ENCODE peak calls at places on chromosome X, in ten cellular contexts. One of them, this sample, is unnamed.

GRCh38 chrX:103362504-103362903 is 6.2 kb downstream of the TCEAL9 start:
- DNase-seq in islet precursor cell: peak; percentile 69
- DNase-seq in nephron progenitor cell: no peak
- DNase-seq in heart right ventricle: no peak
- DNase-seq in germinal center: no peak
- DNase-seq in stimulated activated CD4-positive, alpha-beta T cell treated with anti-CD3 and anti-CD28 coated beads, Interleukin-4, amount 100 ng/mL, for 48 hours: no peak
- DNase-seq in M059J: peak; percentile 73
- DNase-seq in NCI-H1092 treated with DMSO at 0.1 percent for 48 hours: no peak
- DNase-seq in NCI-H69: no peak
- DNase-seq in naive thymus-derived CD8-positive, alpha-beta T cell: no peak
- DNase-seq in this sample: no peak

GRCh38 chrX:29775890-29776289 is 439.5 kb upstream of the MAGEB2 start:
- DNase-seq in islet precursor cell: no peak
- DNase-seq in nephron progenitor cell: no peak
- DNase-seq in heart right ventricle: no peak
- DNase-seq in germinal center: no peak
- DNase-seq in stimulated activated CD4-positive, alpha-beta T cell treated with anti-CD3 and anti-CD28 coated beads, Interleukin-4, amount 100 ng/mL, for 48 hours: no peak
- DNase-seq in M059J: no peak
- DNase-seq in NCI-H1092 treated with DMSO at 0.1 percent for 48 hours: no peak
- DNase-seq in NCI-H69: no peak
- DNase-seq in naive thymus-derived CD8-positive, alpha-beta T cell: no peak
- DNase-seq in this sample: no peak

GRCh38 chrX:105553118-105553517 is 269.2 kb upstream of the NRK start:
- DNase-seq in islet precursor cell: no peak
- DNase-seq in nephron progenitor cell: no peak
- DNase-seq in heart right ventricle: no peak
- DNase-seq in germinal center: no peak
- DNase-seq in stimulated activated CD4-positive, alpha-beta T cell treated with anti-CD3 and anti-CD28 coated beads, Interleukin-4, amount 100 ng/mL, for 48 hours: no peak
- DNase-seq in M059J: no peak
- DNase-seq in NCI-H1092 treated with DMSO at 0.1 percent for 48 hours: no peak
- DNase-seq in NCI-H69: no peak
- DNase-seq in naive thymus-derived CD8-positive, alpha-beta T cell: no peak
- DNase-seq in this sample: no peak

GRCh38 chrX:34778961-34779360 is 121.9 kb upstream of the TMEM47 start:
- DNase-seq in islet precursor cell: no peak
- DNase-seq in nephron progenitor cell: no peak
- DNase-seq in heart right ventricle: no peak
- DNase-seq in germinal center: no peak
- DNase-seq in stimulated activated CD4-positive, alpha-beta T cell treated with anti-CD3 and anti-CD28 coated beads, Interleukin-4, amount 100 ng/mL, for 48 hours: no peak
- DNase-seq in M059J: peak; percentile 89
- DNase-seq in NCI-H1092 treated with DMSO at 0.1 percent for 48 hours: no peak
- DNase-seq in NCI-H69: no peak
- DNase-seq in naive thymus-derived CD8-positive, alpha-beta T cell: no peak
- DNase-seq in this sample: no peak

GRCh38 chrX:133533249-133533648 is 118.0 kb upstream of the GPC4 start:
- DNase-seq in islet precursor cell: no peak
- DNase-seq in nephron progenitor cell: no peak
- DNase-seq in heart right ventricle: no peak
- DNase-seq in germinal center: no peak
- DNase-seq in stimulated activated CD4-positive, alpha-beta T cell treated with anti-CD3 and anti-CD28 coated beads, Interleukin-4, amount 100 ng/mL, for 48 hours: no peak
- DNase-seq in M059J: no peak
- DNase-seq in NCI-H1092 treated with DMSO at 0.1 percent for 48 hours: no peak
- DNase-seq in NCI-H69: no peak
- DNase-seq in naive thymus-derived CD8-positive, alpha-beta T cell: no peak
- DNase-seq in this sample: no peak

GRCh38 chrX:123846598-123847038 is 13.2 kb upstream of the XIAP start:
- DNase-seq in islet precursor cell: peak; percentile 73
- DNase-seq in nephron progenitor cell: no peak
- DNase-seq in heart right ventricle: no peak
- DNase-seq in germinal center: no peak
- DNase-seq in stimulated activated CD4-positive, alpha-beta T cell treated with anti-CD3 and anti-CD28 coated beads, Interleukin-4, amount 100 ng/mL, for 48 hours: no peak
- DNase-seq in M059J: peak; percentile 96
- DNase-seq in NCI-H1092 treated with DMSO at 0.1 percent for 48 hours: no peak
- DNase-seq in NCI-H69: no peak
- DNase-seq in naive thymus-derived CD8-positive, alpha-beta T cell: no peak
- DNase-seq in this sample: no peak

GRCh38 chrX:68892134-68892533 is 63.3 kb downstream of the EFNB1 start:
- DNase-seq in islet precursor cell: no peak
- DNase-seq in nephron progenitor cell: no peak
- DNase-seq in heart right ventricle: no peak
- DNase-seq in germinal center: no peak
- DNase-seq in stimulated activated CD4-positive, alpha-beta T cell treated with anti-CD3 and anti-CD28 coated beads, Interleukin-4, amount 100 ng/mL, for 48 hours: no peak
- DNase-seq in M059J: no peak
- DNase-seq in NCI-H1092 treated with DMSO at 0.1 percent for 48 hours: no peak
- DNase-seq in NCI-H69: no peak
- DNase-seq in naive thymus-derived CD8-positive, alpha-beta T cell: no peak
- DNase-seq in this sample: no peak

GRCh38 chrX:15274946-15275345 is 5.1 kb upstream of the ASB9 start:
- DNase-seq in islet precursor cell: no peak
- DNase-seq in nephron progenitor cell: no peak
- DNase-seq in heart right ventricle: no peak
- DNase-seq in germinal center: no peak
- DNase-seq in stimulated activated CD4-positive, alpha-beta T cell treated with anti-CD3 and anti-CD28 coated beads, Interleukin-4, amount 100 ng/mL, for 48 hours: no peak
- DNase-seq in M059J: no peak
- DNase-seq in NCI-H1092 treated with DMSO at 0.1 percent for 48 hours: no peak
- DNase-seq in NCI-H69: no peak
- DNase-seq in naive thymus-derived CD8-positive, alpha-beta T cell: no peak
- DNase-seq in this sample: no peak

GRCh38 chrX:139851730-139852129 is 81.1 kb downstream of the ATP11C start:
- DNase-seq in islet precursor cell: no peak
- DNase-seq in nephron progenitor cell: no peak
- DNase-seq in heart right ventricle: no peak
- DNase-seq in germinal center: no peak
- DNase-seq in stimulated activated CD4-positive, alpha-beta T cell treated with anti-CD3 and anti-CD28 coated beads, Interleukin-4, amount 100 ng/mL, for 48 hours: no peak
- DNase-seq in M059J: no peak
- DNase-seq in NCI-H1092 treated with DMSO at 0.1 percent for 48 hours: no peak
- DNase-seq in NCI-H69: no peak
- DNase-seq in naive thymus-derived CD8-positive, alpha-beta T cell: no peak
- DNase-seq in this sample: no peak

GRCh38 chrX:103919336-103919682 is 43.1 kb upstream of the TMSB15B start:
- DNase-seq in islet precursor cell: no peak
- DNase-seq in nephron progenitor cell: no peak
- DNase-seq in heart right ventricle: no peak
- DNase-seq in germinal center: peak; percentile 39
- DNase-seq in stimulated activated CD4-positive, alpha-beta T cell treated with anti-CD3 and anti-CD28 coated beads, Interleukin-4, amount 100 ng/mL, for 48 hours: no peak
- DNase-seq in M059J: peak; percentile 57
- DNase-seq in NCI-H1092 treated with DMSO at 0.1 percent for 48 hours: peak; percentile 74
- DNase-seq in NCI-H69: peak; percentile 77
- DNase-seq in naive thymus-derived CD8-positive, alpha-beta T cell: no peak
- DNase-seq in this sample: peak; percentile 41

GRCh38 chrX:69203367-69204037 is 38.2 kb upstream of the PJA1 start:
- DNase-seq in islet precursor cell: peak; percentile 62
- DNase-seq in nephron progenitor cell: no peak
- DNase-seq in heart right ventricle: no peak
- DNase-seq in germinal center: no peak
- DNase-seq in stimulated activated CD4-positive, alpha-beta T cell treated with anti-CD3 and anti-CD28 coated beads, Interleukin-4, amount 100 ng/mL, for 48 hours: no peak
- DNase-seq in M059J: no peak
- DNase-seq in NCI-H1092 treated with DMSO at 0.1 percent for 48 hours: no peak
- DNase-seq in NCI-H69: no peak
- DNase-seq in naive thymus-derived CD8-positive, alpha-beta T cell: no peak
- DNase-seq in this sample: no peak

GRCh38 chrX:68508799-68509198 is 9.9 kb downstream of the YIPF6 start:
- DNase-seq in islet precursor cell: no peak
- DNase-seq in nephron progenitor cell: no peak
- DNase-seq in heart right ventricle: no peak
- DNase-seq in germinal center: no peak
- DNase-seq in stimulated activated CD4-positive, alpha-beta T cell treated with anti-CD3 and anti-CD28 coated beads, Interleukin-4, amount 100 ng/mL, for 48 hours: no peak
- DNase-seq in M059J: peak; percentile 70
- DNase-seq in NCI-H1092 treated with DMSO at 0.1 percent for 48 hours: no peak
- DNase-seq in NCI-H69: no peak
- DNase-seq in naive thymus-derived CD8-positive, alpha-beta T cell: no peak
- DNase-seq in this sample: no peak

GRCh38 chrX:9940397-9940796 is 26.8 kb upstream of the CLDN34 start:
- DNase-seq in islet precursor cell: no peak
- DNase-seq in nephron progenitor cell: no peak
- DNase-seq in heart right ventricle: no peak
- DNase-seq in germinal center: no peak
- DNase-seq in stimulated activated CD4-positive, alpha-beta T cell treated with anti-CD3 and anti-CD28 coated beads, Interleukin-4, amount 100 ng/mL, for 48 hours: no peak
- DNase-seq in M059J: peak; percentile 94
- DNase-seq in NCI-H1092 treated with DMSO at 0.1 percent for 48 hours: no peak
- DNase-seq in NCI-H69: no peak
- DNase-seq in naive thymus-derived CD8-positive, alpha-beta T cell: no peak
- DNase-seq in this sample: no peak

GRCh38 chrX:140157611-140158010 is 192.3 kb upstream of the CXorf66 start:
- DNase-seq in islet precursor cell: peak; percentile 71
- DNase-seq in nephron progenitor cell: no peak
- DNase-seq in heart right ventricle: no peak
- DNase-seq in germinal center: no peak
- DNase-seq in stimulated activated CD4-positive, alpha-beta T cell treated with anti-CD3 and anti-CD28 coated beads, Interleukin-4, amount 100 ng/mL, for 48 hours: no peak
- DNase-seq in M059J: peak; percentile 80
- DNase-seq in NCI-H1092 treated with DMSO at 0.1 percent for 48 hours: no peak
- DNase-seq in NCI-H69: no peak
- DNase-seq in naive thymus-derived CD8-positive, alpha-beta T cell: no peak
- DNase-seq in this sample: no peak